ENCODE peak calls at places on chromosomes 5 and 9, in five cellular contexts. One of them, this sample, is unnamed.

GRCh38 chr5:60632153-60632552 is 67.8 kb downstream of the DEPDC1B start:
- DNase-seq in NT2/D1: no peak
- DNase-seq in GM12878: no peak
- DNase-seq in HepG2: no peak
- DNase-seq in H1: no peak
- DNase-seq in this sample: no peak

GRCh38 chr5:141192110-141192725 is at the start of gene PCDHB10:
- DNase-seq in H1: peak; percentile 92
- DNase-seq in GM12878: no peak
- DNase-seq in HepG2: peak; percentile 9
- DNase-seq in NT2/D1: peak; percentile 36
- DNase-seq in this sample: peak; percentile 17

GRCh38 chr5:135127604-135128240 is 93.7 kb upstream of the PITX1 start:
- DNase-seq in GM12878: no peak
- DNase-seq in H1: no peak
- DNase-seq in HepG2: peak; percentile 83
- DNase-seq in NT2/D1: no peak
- DNase-seq in this sample: no peak

GRCh38 chr5:168943999-168944398 is 356.9 kb downstream of the SLIT3 start:
- DNase-seq in HepG2: no peak
- DNase-seq in GM12878: no peak
- DNase-seq in NT2/D1: no peak
- DNase-seq in H1: no peak
- DNase-seq in this sample: no peak

GRCh38 chr5:126938461-126938860 is 91.9 kb downstream of the MARCHF3 start:
- DNase-seq in NT2/D1: no peak
- DNase-seq in HepG2: no peak
- DNase-seq in H1: no peak
- DNase-seq in GM12878: no peak
- DNase-seq in this sample: no peak

GRCh38 chr5:32098291-32098690 is 75.8 kb downstream of the GOLPH3 start:
- DNase-seq in NT2/D1: no peak
- DNase-seq in HepG2: no peak
- DNase-seq in GM12878: no peak
- DNase-seq in H1: no peak
- DNase-seq in this sample: no peak

GRCh38 chr5:80764786-80765185 is 110.0 kb upstream of the DHFR start:
- DNase-seq in GM12878: no peak
- DNase-seq in H1: no peak
- DNase-seq in NT2/D1: no peak
- DNase-seq in HepG2: no peak
- DNase-seq in this sample: no peak

GRCh38 chr5:10289353-10289752 is 18.3 kb downstream of the CMBL start:
- DNase-seq in NT2/D1: no peak
- DNase-seq in GM12878: no peak
- DNase-seq in HepG2: no peak
- DNase-seq in H1: no peak
- DNase-seq in this sample: no peak

GRCh38 chr5:33726422-33727165 is 165.2 kb downstream of the ADAMTS12 start:
- DNase-seq in GM12878: no peak
- DNase-seq in NT2/D1: no peak
- DNase-seq in H1: no peak
- DNase-seq in HepG2: no peak
- DNase-seq in this sample: no peak

GRCh38 chr5:33766023-33766422 is 125.8 kb downstream of the ADAMTS12 start:
- DNase-seq in NT2/D1: no peak
- DNase-seq in HepG2: no peak
- DNase-seq in GM12878: no peak
- DNase-seq in H1: no peak
- DNase-seq in this sample: no peak

GRCh38 chr5:41787257-41787656 is 83.0 kb downstream of the OXCT1 start:
- DNase-seq in H1: no peak
- DNase-seq in NT2/D1: no peak
- DNase-seq in GM12878: no peak
- DNase-seq in HepG2: no peak
- DNase-seq in this sample: no peak

GRCh38 chr5:72842816-72843215 is 26.4 kb downstream of the TNPO1 start:
- DNase-seq in H1: no peak
- DNase-seq in HepG2: no peak
- DNase-seq in NT2/D1: no peak
- DNase-seq in GM12878: no peak
- DNase-seq in this sample: no peak

GRCh38 chr5:177094224-177095087 is 7.7 kb downstream of the FGFR4 start:
- DNase-seq in GM12878: no peak
- DNase-seq in NT2/D1: no peak
- DNase-seq in H1: no peak
- DNase-seq in HepG2: peak; percentile 86
- DNase-seq in this sample: no peak

GRCh38 chr9:22103650-22104575 is 94.8 kb upstream of the CDKN2B start:
- DNase-seq in NT2/D1: no peak
- DNase-seq in HepG2: no peak
- DNase-seq in H1: no peak
- DNase-seq in GM12878: no peak
- DNase-seq in this sample: no peak

GRCh38 chr9:5425006-5425628 is 12.6 kb downstream of the PLGRKT start:
- DNase-seq in GM12878: peak; percentile 30
- DNase-seq in H1: no peak
- DNase-seq in HepG2: peak; percentile 20
- DNase-seq in NT2/D1: no peak
- DNase-seq in this sample: peak; percentile 8

GRCh38 chr9:19161257-19162025 is 34.1 kb upstream of the PLIN2 start:
- DNase-seq in NT2/D1: no peak
- DNase-seq in GM12878: peak; percentile 74
- DNase-seq in HepG2: peak; percentile 100
- DNase-seq in H1: no peak
- DNase-seq in this sample: no peak

GRCh38 chr5:34533582-34534236 is 122.4 kb upstream of the RAI14 start:
- DNase-seq in GM12878: no peak
- DNase-seq in H1: no peak
- DNase-seq in HepG2: no peak
- DNase-seq in NT2/D1: no peak
- DNase-seq in this sample: no peak

GRCh38 chr5:118791986-118792734 is 196.2 kb downstream of the DTWD2 start:
- DNase-seq in NT2/D1: peak; percentile 8
- DNase-seq in H1: no peak
- DNase-seq in GM12878: peak; percentile 36
- DNase-seq in HepG2: peak; percentile 54
- DNase-seq in this sample: peak; percentile 63

GRCh38 chr5:137629646-137630045 is 106.2 kb downstream of the KLHL3 start:
- DNase-seq in NT2/D1: peak; percentile 20
- DNase-seq in HepG2: peak; percentile 41
- DNase-seq in GM12878: peak; percentile 8
- DNase-seq in H1: peak; percentile 58
- DNase-seq in this sample: peak; percentile 72

GRCh38 chr9:131651599-131651998 is 88.3 kb downstream of the RAPGEF1 start:
- DNase-seq in HepG2: peak; percentile 13
- DNase-seq in GM12878: no peak
- DNase-seq in H1: no peak
- DNase-seq in NT2/D1: no peak
- DNase-seq in this sample: no peak

GRCh38 chr5:179176571-179177230 is 116.5 kb downstream of the ZNF354C start:
- DNase-seq in GM12878: no peak
- DNase-seq in NT2/D1: no peak
- DNase-seq in H1: peak; percentile 34
- DNase-seq in HepG2: no peak
- DNase-seq in this sample: no peak

GRCh38 chr5:527646-528591 is 3.7 kb upstream of the SLC9A3 start:
- DNase-seq in H1: no peak
- DNase-seq in HepG2: no peak
- DNase-seq in GM12878: no peak
- DNase-seq in NT2/D1: no peak
- DNase-seq in this sample: no peak

GRCh38 chr9:23783509-23783908 is 42.5 kb downstream of the ELAVL2 start:
- DNase-seq in GM12878: peak; percentile 9
- DNase-seq in NT2/D1: no peak
- DNase-seq in HepG2: no peak
- DNase-seq in H1: no peak
- DNase-seq in this sample: no peak

GRCh38 chr9:128340691-128341434 is 536 bp downstream of the SLC27A4 start:
- DNase-seq in GM12878: no peak
- DNase-seq in NT2/D1: no peak
- DNase-seq in H1: peak; percentile 77
- DNase-seq in HepG2: peak; percentile 11
- DNase-seq in this sample: no peak

GRCh38 chr5:59711316-59711715 is 182.2 kb downstream of the PDE4D start:
- DNase-seq in H1: no peak
- DNase-seq in HepG2: no peak
- DNase-seq in NT2/D1: no peak
- DNase-seq in GM12878: no peak
- DNase-seq in this sample: no peak

GRCh38 chr5:31986101-31986500 is 188.0 kb downstream of the GOLPH3 start:
- DNase-seq in H1: no peak
- DNase-seq in HepG2: no peak
- DNase-seq in GM12878: no peak
- DNase-seq in NT2/D1: no peak
- DNase-seq in this sample: no peak

GRCh38 chr9:33840381-33840780 is 23.4 kb downstream of the UBE2R2 start:
- DNase-seq in H1: no peak
- DNase-seq in NT2/D1: no peak
- DNase-seq in HepG2: no peak
- DNase-seq in GM12878: no peak
- DNase-seq in this sample: no peak

GRCh38 chr9:86708918-86709835 is 238.1 kb downstream of the GAS1 start:
- DNase-seq in NT2/D1: no peak
- DNase-seq in H1: no peak
- DNase-seq in HepG2: no peak
- DNase-seq in GM12878: no peak
- DNase-seq in this sample: no peak

GRCh38 chr9:86707932-86708510 is 239.3 kb downstream of the GAS1 start:
- DNase-seq in H1: no peak
- DNase-seq in HepG2: no peak
- DNase-seq in NT2/D1: no peak
- DNase-seq in GM12878: no peak
- DNase-seq in this sample: no peak

GRCh38 chr9:86705474-86705873 is 241.8 kb downstream of the GAS1 start:
- DNase-seq in NT2/D1: no peak
- DNase-seq in HepG2: no peak
- DNase-seq in H1: no peak
- DNase-seq in GM12878: no peak
- DNase-seq in this sample: no peak

GRCh38 chr9:86703346-86703745 is 244.0 kb downstream of the GAS1 start:
- DNase-seq in H1: no peak
- DNase-seq in GM12878: no peak
- DNase-seq in NT2/D1: no peak
- DNase-seq in HepG2: no peak
- DNase-seq in this sample: no peak

DNA sequence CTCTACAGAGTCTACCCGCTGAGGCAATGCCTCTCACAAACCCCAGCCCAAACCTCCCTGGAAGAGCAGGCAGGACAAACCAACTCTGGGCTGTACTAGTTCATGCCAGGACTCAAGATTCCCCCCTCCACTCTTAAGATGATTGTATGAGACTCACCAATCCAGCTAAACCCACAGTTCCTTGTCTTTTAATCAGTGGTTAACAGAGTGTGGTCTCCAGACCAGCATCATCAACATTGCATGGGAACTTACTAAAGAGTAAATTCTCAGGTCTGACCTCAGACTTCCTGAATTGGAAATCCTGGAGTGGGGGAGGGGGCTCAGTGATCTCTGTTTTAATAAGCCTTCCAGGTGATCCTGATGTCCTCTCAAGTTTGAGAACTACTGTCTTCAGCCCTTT is 240.9 kb downstream of the GAS1 start:
- DNase-seq in NT2/D1: no peak
- DNase-seq in HepG2: no peak
- DNase-seq in H1: no peak
- DNase-seq in GM12878: no peak
- DNase-seq in this sample: no peak
- TF ChIP-seq SUZ12 in NT2/D1: no peak
- TF ChIP-seq SUZ12 in HepG2: no peak
- TF ChIP-seq SUZ12 in H1: no peak
- TF ChIP-seq SUZ12 in GM12878: no peak
- TF ChIP-seq SUZ12 in this sample: no peak

GRCh38 chr5:55416306-55416705 is 108.5 kb downstream of the MTREX start:
- DNase-seq in HepG2: no peak
- DNase-seq in H1: no peak
- DNase-seq in GM12878: no peak
- DNase-seq in NT2/D1: no peak
- DNase-seq in this sample: no peak
- TF ChIP-seq SUZ12 in HepG2: no peak
- TF ChIP-seq SUZ12 in H1: no peak
- TF ChIP-seq SUZ12 in GM12878: no peak
- TF ChIP-seq SUZ12 in NT2/D1: no peak
- TF ChIP-seq SUZ12 in this sample: no peak

GRCh38 chr5:55749387-55749786 is 11.5 kb downstream of the DDX4 start:
- DNase-seq in NT2/D1: no peak
- DNase-seq in GM12878: no peak
- DNase-seq in HepG2: no peak
- DNase-seq in H1: no peak
- DNase-seq in this sample: no peak
- TF ChIP-seq SUZ12 in NT2/D1: no peak
- TF ChIP-seq SUZ12 in GM12878: no peak
- TF ChIP-seq SUZ12 in HepG2: no peak
- TF ChIP-seq SUZ12 in H1: no peak
- TF ChIP-seq SUZ12 in this sample: no peak

GRCh38 chr5:151064916-151065499 is 15.8 kb downstream of the TNIP1 start:
- DNase-seq in GM12878: no peak
- DNase-seq in H1: no peak
- DNase-seq in NT2/D1: no peak
- DNase-seq in HepG2: no peak
- DNase-seq in this sample: no peak

GRCh38 chr5:151066920-151067319 is 13.9 kb downstream of the TNIP1 start:
- DNase-seq in NT2/D1: no peak
- DNase-seq in H1: no peak
- DNase-seq in GM12878: no peak
- DNase-seq in HepG2: no peak
- DNase-seq in this sample: no peak

GRCh38 chr5:151063590-151063989 is 17.2 kb downstream of the TNIP1 start:
- DNase-seq in HepG2: no peak
- DNase-seq in GM12878: no peak
- DNase-seq in H1: no peak
- DNase-seq in NT2/D1: no peak
- DNase-seq in this sample: no peak

GRCh38 chr5:151067632-151068031 is 13.2 kb downstream of the TNIP1 start:
- DNase-seq in H1: no peak
- DNase-seq in NT2/D1: no peak
- DNase-seq in GM12878: no peak
- DNase-seq in HepG2: no peak
- DNase-seq in this sample: no peak

DNA sequence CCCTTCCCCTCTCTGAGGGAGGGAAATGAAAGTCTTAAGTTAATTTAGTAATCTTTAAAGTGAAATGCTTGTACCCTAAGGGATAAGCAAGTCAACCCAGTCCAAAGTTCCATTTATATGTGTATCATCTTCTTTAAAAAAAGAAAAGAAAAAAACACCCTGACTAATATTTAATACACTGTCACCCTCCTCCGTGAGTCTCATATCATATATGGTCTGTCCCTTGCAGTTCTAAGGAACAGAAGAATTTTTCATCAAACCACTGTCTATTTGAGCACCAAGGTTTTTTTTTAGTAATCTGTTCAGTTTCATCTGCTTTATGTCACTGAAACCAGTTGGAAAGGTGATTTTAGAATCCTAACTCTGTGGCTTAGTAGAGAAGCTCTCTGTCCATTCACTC is 15.2 kb downstream of the TNIP1 start:
- DNase-seq in HepG2: no peak
- DNase-seq in GM12878: no peak
- DNase-seq in H1: no peak
- DNase-seq in NT2/D1: no peak
- DNase-seq in this sample: no peak
- TF ChIP-seq SUZ12 in HepG2: no peak
- TF ChIP-seq SUZ12 in GM12878: no peak
- TF ChIP-seq SUZ12 in H1: no peak
- TF ChIP-seq SUZ12 in NT2/D1: no peak
- TF ChIP-seq SUZ12 in this sample: no peak